ENCODE peak calls at places on chromosomes 7 and 10, in nine cellular contexts. R is K562, B is hepatocyte, S is tibial artery, X is stomach, D is HCT116, E is MM.1S, H is mammary epithelial cell, W is GM12864. Z is an unnamed sample.

GRCh38 chr7:130356121-130356759 is 11.6 kb downstream of the CPA5 start:
- DNase-seq in R (no peak), B (peak; percentile 84), S (peak; percentile 34), X (no peak), D (peak; percentile 68), E (no peak), H (peak; percentile 95), W (no peak), Z (peak; percentile 99)

GRCh38 chr7:945556-946255 is 8.8 kb downstream of the ADAP1 start:
- DNase-seq in R (no peak), B (peak; percentile 94), S (no peak), X (peak; percentile 94), D (peak; percentile 86), E (no peak), H (peak; percentile 98), W (no peak), Z (no peak)

GRCh38 chr7:74654811-74655210 is 2.7 kb upstream of the GTF2I start:
- DNase-seq in R (no peak), B (no peak), S (no peak), X (no peak), D (no peak), E (no peak), H (no peak), W (no peak), Z (no peak)

GRCh38 chr10:60573342-60573741 is 183.7 kb upstream of the ANK3 start:
- DNase-seq in R (no peak), B (no peak), S (no peak), X (no peak), D (no peak), E (peak; percentile 46), H (no peak), W (no peak), Z (no peak)

GRCh38 chr10:98469532-98469931 is 22.8 kb upstream of the HPS1 start:
- DNase-seq in R (no peak), B (no peak), S (no peak), X (no peak), D (no peak), E (no peak), H (no peak), W (no peak), Z (no peak)

GRCh38 chr10:124019886-124020797 is 73.3 kb downstream of the CHST15 start:
- DNase-seq in R (no peak), B (no peak), S (no peak), X (no peak), D (no peak), E (no peak), H (no peak), W (no peak), Z (no peak)

GRCh38 chr7:43553999-43554398 is 28.9 kb upstream of the STK17A start:
- DNase-seq in R (no peak), B (no peak), S (no peak), X (no peak), D (no peak), E (no peak), H (peak; percentile 68), W (no peak), Z (peak; percentile 69)

GRCh38 chr7:96144260-96144526 is 177.7 kb downstream of the SLC25A13 start:
- DNase-seq in R (no peak), B (no peak), S (no peak), X (no peak), D (no peak), E (no peak), H (no peak), W (no peak), Z (no peak)

GRCh38 chr7:156151082-156151481 is 338.8 kb upstream of the SHH start:
- DNase-seq in R (no peak), B (no peak), S (no peak), X (no peak), D (no peak), E (no peak), H (no peak), W (no peak), Z (no peak)

DNA sequence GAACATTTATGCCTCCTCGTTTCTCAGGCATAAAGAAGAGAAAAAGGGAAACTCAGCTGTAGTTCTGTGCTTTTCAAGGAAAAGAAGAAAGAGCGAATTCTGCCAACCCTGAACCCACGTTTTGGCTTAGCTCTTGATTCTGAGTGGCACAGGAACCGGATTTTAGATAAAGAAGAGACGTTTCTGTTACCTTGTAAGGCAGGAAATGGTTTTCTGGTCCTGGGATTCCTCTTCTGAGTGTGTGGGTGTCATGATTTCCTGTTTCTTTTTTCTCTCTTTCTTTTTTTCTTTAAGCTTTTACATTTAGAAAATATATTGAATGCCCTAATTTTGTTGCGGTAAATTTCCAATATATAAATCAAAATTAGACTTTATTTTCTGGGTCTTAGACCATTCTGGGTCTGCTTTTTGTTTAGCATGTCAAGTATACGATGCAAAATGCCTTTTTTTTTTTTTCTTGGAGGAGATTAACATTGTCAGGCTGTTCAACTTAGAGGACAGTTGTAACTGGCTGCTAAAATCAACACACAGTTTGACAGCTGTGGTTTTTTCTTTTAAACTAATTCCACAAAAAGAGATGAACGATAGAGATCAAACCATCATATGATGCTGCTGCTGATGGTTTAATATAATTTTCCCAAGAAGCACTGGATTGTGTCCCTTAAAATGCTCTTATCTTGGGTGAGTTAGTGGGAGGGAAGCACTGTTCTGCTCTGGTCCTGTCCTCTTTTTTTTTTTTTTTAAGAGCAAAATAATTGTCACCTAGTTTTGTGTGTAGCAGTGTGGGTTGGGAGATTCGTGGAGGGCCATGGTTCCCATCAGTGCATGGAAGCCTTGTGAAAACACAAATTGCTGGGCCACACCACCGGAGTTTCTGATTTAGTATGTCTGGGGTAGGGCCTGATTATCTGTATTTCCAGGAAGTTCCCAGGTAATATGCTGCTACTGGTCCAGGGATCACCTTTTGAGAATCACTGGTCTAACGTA is 190.9 kb downstream of the GATA3 start:
- DNase-seq in R (no peak), B (no peak), S (no peak), X (no peak), D (no peak), E (no peak), H (no peak), W (no peak), Z (no peak)
- H3K4me3 ChIP-seq in R (no peak overlapping the region), B (no peak overlapping the region), S (no peak overlapping the region), X (no peak overlapping the region), D (no peak overlapping the region), E (no peak overlapping the region), H (no peak overlapping the region), W (no peak overlapping the region), Z (no peak overlapping the region)

DNA sequence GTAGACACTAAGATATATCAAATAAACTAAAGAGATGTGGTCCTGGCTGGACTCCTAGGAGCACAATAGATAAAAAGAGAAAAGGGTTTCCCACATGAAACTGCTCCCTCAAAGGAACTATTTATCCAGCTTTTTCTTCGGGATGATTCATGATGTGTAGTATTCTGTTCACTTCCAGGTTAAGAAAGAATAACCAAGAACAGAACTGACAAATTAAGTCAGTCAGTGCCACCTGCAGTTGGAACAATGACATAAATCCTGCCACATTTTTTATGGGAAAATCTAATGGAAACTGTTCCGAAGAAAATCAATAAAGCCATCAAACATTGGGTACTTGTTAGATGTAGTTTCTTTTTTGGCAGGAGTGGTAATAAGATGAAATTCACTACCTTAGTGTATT is 87.1 kb downstream of the POLR1F start:
- DNase-seq in R (no peak), B (no peak), S (no peak), X (no peak), D (peak; percentile 24), E (no peak), H (peak; percentile 58), W (no peak), Z (no peak)
- TF ChIP-seq CTCF in R (no peak), B (no peak), S (no peak), X (no peak), D (peak; percentile 35), E (no peak), H (peak; percentile 23), W (no peak), Z (no peak)

GRCh38 chr10:14556285-14556956 is 218.3 kb downstream of the FAM107B start:
- DNase-seq in R (peak; percentile 21), B (peak; percentile 56), S (no peak), X (no peak), D (no peak), E (peak; percentile 97), H (no peak), W (peak; percentile 68), Z (no peak)
- H3K4me3 ChIP-seq in R (no peak overlapping the region), B (no peak overlapping the region), S (no peak overlapping the region), X (no peak overlapping the region), D (no peak overlapping the region), E (peak overlapping the region; percentile 48), H (no peak overlapping the region), W (no peak overlapping the region), Z (no peak overlapping the region)

DNA sequence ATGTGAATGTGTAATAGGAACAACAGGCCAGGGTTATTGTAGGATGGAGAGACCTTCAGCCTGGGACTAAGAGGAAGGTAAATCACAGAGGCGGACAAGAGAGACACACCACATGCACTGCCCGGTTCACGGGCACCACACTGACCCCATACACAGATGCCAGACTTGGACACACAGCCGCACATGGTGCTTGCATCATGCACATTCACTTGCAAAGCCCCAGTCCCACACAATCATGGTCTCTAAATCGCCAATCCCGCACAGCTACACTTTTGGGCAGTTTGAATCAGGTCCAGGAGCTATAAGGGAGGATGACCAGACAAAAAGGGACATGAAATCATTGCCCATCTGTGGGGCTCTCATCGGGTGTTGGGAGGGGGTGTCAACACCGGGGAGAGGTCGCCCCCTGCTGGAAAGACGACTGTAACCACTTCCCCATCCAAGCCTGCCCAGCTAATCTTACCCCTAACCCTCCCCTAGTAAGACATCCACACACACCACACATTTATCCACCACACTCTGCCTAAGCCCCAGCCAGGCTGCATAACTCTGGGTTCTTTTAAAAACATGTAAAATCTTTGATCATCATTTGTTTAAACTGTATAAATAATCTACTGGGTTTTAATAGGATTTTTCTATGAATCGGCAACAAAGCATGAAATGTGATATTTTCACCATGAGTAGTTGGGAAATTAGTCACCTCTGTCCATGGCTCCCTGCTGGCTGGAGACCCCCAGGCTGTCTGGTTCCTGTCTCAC is 40.5 kb upstream of the SLF2 start:
- DNase-seq in R (peak; percentile 79), B (peak; percentile 68), S (no peak), X (no peak), D (peak; percentile 51), E (peak; percentile 30), H (peak; percentile 20), W (no peak), Z (no peak)
- TF ChIP-seq CTCF in R (peak; percentile 76), B (peak; percentile 53), S (no peak), X (no peak), D (peak; percentile 94), E (peak; percentile 72), H (peak; percentile 34), W (peak; percentile 73), Z (peak; percentile 53)

DNA sequence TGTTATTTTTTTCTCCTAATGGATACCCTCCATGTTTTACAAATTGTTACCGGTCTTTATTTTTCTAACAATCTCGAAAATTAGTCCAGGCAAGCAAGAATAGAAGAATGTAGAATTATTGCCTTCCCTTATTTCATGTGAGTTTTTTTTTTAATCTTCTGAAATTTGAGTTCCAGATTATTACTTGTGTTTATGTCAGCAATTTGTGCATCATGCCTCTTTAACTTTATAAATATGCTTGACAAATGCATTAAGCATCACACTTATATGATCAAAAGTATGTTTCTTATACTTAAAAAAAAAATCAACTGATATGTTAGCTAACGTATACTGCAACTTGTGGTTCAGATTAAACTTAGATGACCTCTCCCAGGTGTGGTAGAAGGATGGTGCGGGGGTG is 242.7 kb upstream of the VSTM2A start:
- DNase-seq in R (no peak), B (no peak), S (no peak), X (no peak), D (no peak), E (no peak), H (no peak), W (no peak), Z (no peak)
- H3K4me3 ChIP-seq in R (no peak overlapping the region), B (no peak overlapping the region), S (no peak overlapping the region), X (no peak overlapping the region), D (no peak overlapping the region), E (no peak overlapping the region), H (no peak overlapping the region), W (no peak overlapping the region), Z (no peak overlapping the region)

GRCh38 chr7:66844552-66845381 is 76.3 kb upstream of the TMEM248 start:
- DNase-seq in R (peak; percentile 100), B (peak; percentile 99), S (peak; percentile 97), X (peak; percentile 99), D (peak; percentile 95), E (peak; percentile 97), H (peak; percentile 97), W (peak; percentile 91), Z (peak; percentile 97)
- TF ChIP-seq CTCF in R (peak; percentile 26), B (peak; percentile 11), S (peak; percentile 47), X (no peak), D (no peak), E (peak; percentile 16), H (peak; percentile 21), W (peak; percentile 58), Z (peak; percentile 44)